ENCODE peak calls at places on chromosomes 11 and 22, in four cellular contexts. R is GM12878, X is WTC11, D is H1. P is an unnamed sample.

GRCh38 chr11:36053901-36054300 is 110.0 kb downstream of the LDLRAD3 start:
- DNase-seq in R (no peak), X (no peak), D (no peak), P (no peak)

GRCh38 chr11:95248666-95249467 is 17.9 kb upstream of the SESN3 start:
- DNase-seq in R (peak; percentile 74), D (no peak), X (peak; percentile 31), P (no peak)

GRCh38 chr11:92267968-92268367 is 43.4 kb downstream of the FAT3 start:
- DNase-seq in D (no peak), X (no peak), R (no peak), P (no peak)

GRCh38 chr11:59221438-59221837 is 8.7 kb upstream of the MPEG1 start:
- DNase-seq in D (no peak), X (no peak), R (no peak), P (no peak)

GRCh38 chr22:50473088-50473487 is 1.7 kb downstream of the SBF1 start:
- DNase-seq in X (no peak), D (no peak), R (no peak), P (peak; percentile 35)

GRCh38 chr11:115357066-115357465 is 147.1 kb downstream of the CADM1 start:
- DNase-seq in D (no peak), R (no peak), X (no peak), P (peak; percentile 67)

GRCh38 chr11:27995082-27995481 is 112.9 kb downstream of the KIF18A start:
- DNase-seq in R (no peak), X (no peak), D (no peak), P (no peak)

GRCh38 chr11:116984589-116984988 is 113.6 kb downstream of the SIK3 start:
- DNase-seq in D (no peak), R (no peak), X (no peak), P (no peak)

GRCh38 chr11:111909378-111909777 is 2.2 kb downstream of the CRYAB start:
- DNase-seq in X (no peak), D (no peak), R (no peak), P (no peak)

GRCh38 chr22:31870890-31871289 is 73.4 kb upstream of the YWHAH start:
- DNase-seq in D (no peak), X (no peak), R (no peak), P (no peak)

GRCh38 chr11:75567971-75568370 is 5.9 kb downstream of the SERPINH1 start:
- DNase-seq in R (no peak), X (no peak), D (no peak), P (no peak)

GRCh38 chr11:86740628-86741488 is 59.5 kb upstream of the PRSS23 start:
- DNase-seq in X (peak; percentile 15), R (no peak), D (peak; percentile 58), P (peak; percentile 78)

GRCh38 chr22:36828815-36829214 is 12.0 kb upstream of the PVALB start:
- DNase-seq in D (no peak), X (no peak), R (no peak), P (no peak)

GRCh38 chr11:130999086-130999485 is 82.8 kb upstream of the SNX19 start:
- DNase-seq in X (no peak), R (no peak), D (no peak), P (no peak)
- TF ChIP-seq ATF2 in X (no peak), R (no peak), D (no peak), P (no peak)

DNA sequence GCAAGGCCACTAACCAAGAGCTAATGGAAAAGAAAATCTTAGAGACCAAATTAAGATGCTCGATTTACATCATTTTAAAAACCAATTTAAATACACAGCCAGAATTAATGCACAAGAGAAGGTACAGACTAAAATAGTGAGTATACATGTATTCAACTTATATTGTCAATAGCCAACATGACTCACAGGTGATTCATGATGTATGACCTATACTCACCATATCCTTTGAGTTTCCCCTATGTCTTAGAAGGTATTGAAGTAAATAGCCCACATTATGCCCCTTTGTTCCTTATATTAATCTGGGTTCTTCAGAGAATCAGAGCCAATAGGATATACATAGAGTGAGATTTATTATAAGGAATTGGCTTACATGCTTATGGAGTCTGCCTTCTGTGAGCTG is 97.5 kb upstream of the ANO3 start:
- DNase-seq in R (no peak), D (no peak), X (no peak), P (no peak)
- TF ChIP-seq SP1 in R (no peak), D (no peak), X (no peak), P (no peak)

GRCh38 chr11:32891657-32892354 is 805 bp upstream of the QSER1 start:
- DNase-seq in D (no peak), X (no peak), R (no peak), P (no peak)
- TF ChIP-seq CREB1 in D (no peak), X (no peak), R (no peak), P (no peak)

GRCh38 chr11:108960498-108960897 is 295.6 kb downstream of the DDX10 start:
- DNase-seq in R (no peak), X (peak; percentile 29), D (no peak), P (no peak)
- TF ChIP-seq ATF2 in R (no peak), X (no peak), D (no peak), P (no peak)

DNA sequence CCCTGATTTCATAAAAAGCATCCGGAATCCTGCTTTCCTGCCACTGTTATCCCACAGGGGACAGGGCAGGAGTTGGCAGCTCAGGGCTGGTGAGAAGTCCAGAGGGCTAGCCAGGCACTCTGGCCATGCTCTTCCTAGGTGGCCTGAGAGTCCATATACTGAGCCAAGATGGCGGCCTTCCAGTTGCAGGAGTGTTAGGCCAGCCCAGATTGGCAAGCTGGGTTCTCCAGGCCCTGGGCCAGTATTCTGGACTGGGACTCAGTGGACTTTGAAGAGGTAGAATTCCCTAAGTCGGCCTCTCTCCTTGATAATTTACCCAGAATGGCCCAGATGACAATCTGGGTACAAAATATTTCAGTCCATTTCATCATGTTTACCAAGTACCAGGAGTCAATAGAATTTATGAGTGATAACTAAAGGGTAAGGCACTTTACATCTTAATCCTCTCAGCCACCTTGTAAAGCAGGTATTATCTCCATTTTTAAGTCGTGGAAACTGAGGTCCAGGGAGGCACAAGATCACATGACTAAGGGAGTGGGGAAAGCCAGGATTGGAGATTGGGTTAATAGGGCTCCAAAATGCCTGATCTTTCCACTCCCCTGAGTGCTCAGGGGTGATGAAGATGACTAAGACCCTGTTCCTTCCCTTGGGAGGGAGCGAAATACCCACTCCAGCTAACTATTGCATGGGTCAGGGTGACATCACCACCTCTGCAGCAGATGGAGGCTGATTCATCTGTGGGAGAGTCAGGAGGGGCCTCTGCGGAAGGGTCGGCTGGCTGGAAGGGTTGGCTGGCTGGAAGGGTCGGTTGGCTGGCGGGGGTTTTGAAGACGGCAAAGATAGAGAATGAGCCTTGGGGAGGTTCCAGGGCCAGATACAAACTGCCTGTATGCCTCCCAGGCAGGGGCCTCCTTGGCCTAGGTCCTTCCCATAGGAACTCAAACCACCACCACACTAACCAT is 1.2 kb upstream of the MICALL1 start:
- DNase-seq in D (no peak), X (no peak), R (no peak), P (peak; percentile 58)
- TF ChIP-seq SP1 in D (no peak), X (no peak), R (no peak), P (no peak)